ENCODE peak calls at places on chromosome 22, in nine cellular contexts. O is transverse colon, Z is hepatocyte, V is cardiac fibroblast, R is HL-60, B is GM06990, U is kidney epithelial cell, Y is body of pancreas, Q is NB4. D is an unnamed sample.

GRCh38 chr22:25689631-25690030 is 52.4 kb upstream of the MYO18B start:
- DNase-seq in O (no peak), Z (no peak), V (no peak), R (no peak), B (no peak), U (no peak), Y (no peak), Q (no peak), D (no peak)

GRCh38 chr22:49345896-49346295 is 481.8 kb downstream of the BRD1 start:
- DNase-seq in O (no peak), Z (no peak), V (no peak), R (no peak), B (no peak), U (no peak), Y (no peak), Q (no peak), D (no peak)

GRCh38 chr22:44456661-44457412 is 41.2 kb downstream of the RTL6 start:
- DNase-seq in O (no peak), Z (no peak), V (no peak), R (no peak), B (no peak), U (no peak), Y (no peak), Q (no peak), D (no peak)

GRCh38 chr22:48920776-48921241 is 906.9 kb downstream of the BRD1 start:
- DNase-seq in O (no peak), Z (no peak), V (no peak), R (no peak), B (no peak), U (no peak), Y (no peak), Q (no peak), D (no peak)

GRCh38 chr22:36366291-36366708 is 21.5 kb downstream of the MYH9 start:
- DNase-seq in O (no peak), Z (peak; percentile 46), V (peak; percentile 63), R (no peak), B (no peak), U (no peak), Y (no peak), Q (peak; percentile 12), D (no peak)

GRCh38 chr22:25062378-25063095 is 110.0 kb downstream of the KIAA1671 start:
- DNase-seq in O (peak; percentile 31), Z (no peak), V (no peak), R (no peak), B (no peak), U (no peak), Y (peak; percentile 25), Q (no peak), D (no peak)

GRCh38 chr22:24155597-24156145 is 25.6 kb upstream of the SUSD2 start:
- DNase-seq in O (peak; percentile 77), Z (peak; percentile 79), V (peak; percentile 62), R (peak; percentile 84), B (peak; percentile 71), U (no peak), Y (peak; percentile 81), Q (peak; percentile 91), D (peak; percentile 74)

GRCh38 chr22:44181033-44181911 is 547 bp downstream of the PARVG start:
- DNase-seq in O (peak; percentile 53), Z (no peak), V (no peak), R (peak; percentile 86), B (peak; percentile 67), U (no peak), Y (peak; percentile 40), Q (peak; percentile 95), D (no peak)

GRCh38 chr22:21927174-21927823 is 25.3 kb downstream of the PPM1F start:
- DNase-seq in O (no peak), Z (no peak), V (no peak), R (no peak), B (no peak), U (no peak), Y (no peak), Q (peak; percentile 69), D (no peak)

GRCh38 chr22:25775501-25775900 is 33.5 kb downstream of the MYO18B start:
- DNase-seq in O (no peak), Z (no peak), V (peak; percentile 38), R (no peak), B (no peak), U (no peak), Y (no peak), Q (no peak), D (peak; percentile 6)

DNA sequence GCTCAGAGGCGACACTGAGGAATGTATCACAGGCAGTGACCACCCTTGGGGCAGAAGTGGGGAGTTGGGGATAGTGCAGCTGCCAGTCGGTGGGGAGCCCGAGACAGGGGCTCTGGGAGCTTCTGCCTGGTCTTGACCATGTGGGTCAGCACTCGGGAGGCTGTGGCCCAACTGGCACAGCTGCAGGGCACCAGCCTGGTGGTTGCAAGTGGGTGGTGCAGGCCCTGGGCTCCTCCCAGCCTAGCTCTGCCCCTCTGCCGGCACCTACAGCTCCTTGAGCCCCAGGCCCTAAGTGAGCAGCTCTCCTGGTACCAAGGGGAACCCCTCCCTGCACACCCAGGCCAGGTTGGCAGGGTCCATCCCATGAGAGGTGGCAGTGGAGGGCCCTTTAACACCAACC is 12.6 kb upstream of the RASL10A start:
- DNase-seq in O (no peak), Z (no peak), V (no peak), R (no peak), B (no peak), U (no peak), Y (no peak), Q (no peak), D (no peak)
- TF ChIP-seq CTCF in O (no peak), Z (no peak), V (no peak), R (no peak), B (no peak), U (peak; percentile 8), Y (no peak), Q (no peak), D (no peak)

DNA sequence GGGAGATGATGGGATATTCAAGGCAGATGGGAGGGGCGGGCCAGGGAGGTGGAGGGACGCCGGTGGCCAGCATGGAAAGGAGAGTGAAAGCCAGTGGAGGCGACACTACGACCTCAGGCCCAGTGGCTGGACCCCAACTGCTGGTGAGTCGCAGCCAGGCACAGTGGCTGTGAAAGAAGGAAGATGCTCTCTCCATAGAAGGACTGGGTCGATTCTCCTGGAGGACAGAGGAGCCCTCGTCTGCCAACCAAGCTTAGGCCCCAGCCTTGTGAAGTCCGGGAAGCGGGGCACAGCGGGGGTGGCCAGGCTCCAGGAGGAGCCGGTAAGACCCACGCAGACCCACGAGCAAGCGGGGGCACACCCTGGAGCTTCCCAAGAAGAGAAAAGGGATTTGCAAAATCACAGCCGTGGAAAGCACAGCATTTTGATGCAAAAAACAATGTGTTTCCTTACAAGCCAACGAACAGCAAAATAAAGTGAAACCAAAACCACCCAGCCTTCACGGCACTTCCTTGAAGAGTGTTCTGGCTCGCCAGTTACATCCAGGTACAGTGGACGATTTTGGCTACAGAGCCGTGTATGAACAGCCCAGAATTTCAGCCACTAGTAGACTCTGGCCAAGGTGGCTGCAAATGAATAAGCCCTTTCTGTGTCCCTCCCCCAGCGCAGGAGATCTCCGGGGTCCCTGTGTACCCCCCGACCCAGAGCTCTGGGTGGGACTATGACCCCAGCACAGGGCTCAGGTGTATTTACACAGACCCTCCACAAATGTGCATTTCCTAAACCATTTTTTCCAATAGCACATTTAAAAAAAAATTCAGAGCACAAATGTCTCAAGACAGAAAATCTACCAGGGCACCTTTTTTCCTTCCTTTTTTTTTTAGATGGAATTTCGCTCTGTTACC is 96.9 kb downstream of the TRMU start:
- DNase-seq in O (peak; percentile 54), Z (no peak), V (no peak), R (peak; percentile 8), B (peak; percentile 35), U (no peak), Y (no peak), Q (no peak), D (peak; percentile 4)
- H3K4me3 ChIP-seq in O (peak overlapping the region; percentile 29), Z (no peak overlapping the region), V (no peak overlapping the region), R (no peak overlapping the region), B (peak overlapping the region; percentile 50), U (no peak overlapping the region), Y (no peak overlapping the region), Q (no peak overlapping the region), D (peak overlapping the region; percentile 33)

DNA sequence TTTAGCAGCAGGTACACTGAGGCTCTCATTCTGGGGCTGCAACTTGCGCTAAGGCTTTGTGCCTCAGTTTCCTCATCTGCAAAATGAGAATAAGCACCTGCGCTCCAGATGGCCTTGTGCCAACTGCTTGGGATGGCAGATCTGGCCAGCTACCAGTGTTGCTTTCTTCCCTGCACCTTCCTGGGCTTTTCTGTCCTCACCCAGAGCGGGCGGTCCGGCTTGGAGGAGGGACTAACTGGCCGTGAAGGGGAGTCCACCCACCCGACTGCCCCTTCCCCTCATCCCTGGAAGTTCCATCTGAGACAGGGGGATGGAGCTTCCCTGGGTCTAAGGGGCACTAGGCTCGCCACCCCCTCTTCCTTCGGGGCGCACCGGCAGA is 3.5 kb downstream of the SLC16A8 start:
- DNase-seq in O (no peak), Z (no peak), V (no peak), R (no peak), B (no peak), U (no peak), Y (no peak), Q (no peak), D (no peak)
- TF ChIP-seq CTCF in O (no peak), Z (no peak), V (no peak), R (no peak), B (no peak), U (no peak), Y (no peak), Q (no peak), D (no peak)

GRCh38 chr22:39318507-39319283 is 728 bp downstream of the RPL3 start:
- DNase-seq in O (peak; percentile 44), Z (peak; percentile 70), V (no peak), R (no peak), B (no peak), U (no peak), Y (no peak), Q (no peak), D (peak; percentile 44)

GRCh38 chr22:39317084-39317755 is 2.2 kb downstream of the RPL3 start:
- DNase-seq in O (peak; percentile 60), Z (no peak), V (peak; percentile 42), R (peak; percentile 40), B (no peak), U (no peak), Y (no peak), Q (peak; percentile 53), D (no peak)

GRCh38 chr22:39316440-39317083 is 2.9 kb downstream of the RPL3 start:
- DNase-seq in O (peak; percentile 79), Z (peak; percentile 91), V (peak; percentile 95), R (peak; percentile 79), B (no peak), U (peak; percentile 86), Y (peak; percentile 89), Q (peak; percentile 90), D (peak; percentile 94)

GRCh38 chr22:39319284-39320170 is at the start of gene RPL3:
- DNase-seq in O (peak; percentile 96), Z (peak; percentile 98), V (peak; percentile 99), R (peak; percentile 98), B (peak; percentile 98), U (peak; percentile 89), Y (peak; percentile 98), Q (peak; percentile 99), D (peak; percentile 98)

DNA sequence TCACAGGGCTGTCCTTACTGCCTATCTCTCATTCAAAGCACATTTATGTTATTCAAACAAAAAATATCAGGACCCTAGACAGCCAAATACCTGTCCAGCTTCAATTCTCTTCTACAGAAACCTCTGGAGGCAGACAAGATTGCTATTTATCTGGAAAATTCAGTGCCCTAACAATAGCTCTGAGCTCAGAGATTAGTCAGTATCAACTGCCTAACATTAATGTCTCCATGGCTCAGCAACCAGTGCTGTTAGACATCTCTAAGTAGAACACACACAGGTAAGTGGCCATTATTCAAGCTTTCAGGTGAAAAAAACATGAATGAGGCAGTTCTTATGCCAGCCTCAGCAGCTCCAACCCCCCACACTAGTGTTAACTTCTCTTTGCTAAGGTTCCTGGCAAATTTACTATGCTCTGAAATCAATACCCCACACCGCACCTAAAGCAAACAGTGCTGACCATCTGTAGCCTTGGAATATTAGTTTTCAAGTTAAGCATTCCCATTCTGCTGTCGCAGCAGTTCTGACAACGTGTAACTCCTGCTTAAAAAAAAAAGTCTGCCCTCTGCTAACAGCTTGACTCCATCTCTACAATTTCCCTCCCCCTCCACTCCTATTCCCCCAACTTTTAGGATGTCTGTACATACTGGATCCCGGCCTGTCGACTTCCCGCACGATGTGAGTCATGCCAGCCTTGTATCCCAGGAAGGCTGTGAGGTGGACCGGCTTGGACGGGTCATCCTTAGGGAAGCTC is 1.5 kb downstream of the RPL3 start:
- DNase-seq in O (no peak), Z (no peak), V (peak; percentile 59), R (no peak), B (no peak), U (no peak), Y (no peak), Q (no peak), D (peak; percentile 60)
- H3K4me3 ChIP-seq in O (peak overlapping the region; percentile 60), Z (peak overlapping the region; percentile 62), V (peak overlapping the region; percentile 71), R (peak overlapping the region; percentile 83), B (peak overlapping the region; percentile 98), U (peak overlapping the region; percentile 82), Y (peak overlapping the region; percentile 58), Q (peak overlapping the region; percentile 100), D (peak overlapping the region; percentile 94)